ENCODE peak calls at places on chromosomes 12 and 14, in six cellular contexts. J is SK-N-SH, N is HepG2, F is GM12878, P is K562, G is H1. K is an unnamed sample.

GRCh38 chr12:118190266-118190665 is 54.3 kb downstream of the PEBP1 start:
- DNase-seq in J (peak), N (no peak), F (no peak), P (no peak), G (no peak), K (no peak)

GRCh38 chr12:108637631-108638030 is 3.9 kb upstream of the SELPLG start:
- DNase-seq in J (no peak), N (no peak), F (no peak), P (no peak), G (no peak), K (no peak)

GRCh38 chr12:19129486-19130223 is at the start of gene PLEKHA5:
- DNase-seq in J (peak), N (peak), F (no peak), P (peak), G (no peak), K (peak)

GRCh38 chr14:41899416-41899815 is 292.7 kb downstream of the LRFN5 start:
- DNase-seq in J (no peak), N (no peak), F (no peak), P (no peak), G (no peak), K (no peak)

GRCh38 chr12:24719293-24719721 is 229.6 kb downstream of the BCAT1 start:
- DNase-seq in J (no peak), N (no peak), F (no peak), P (no peak), G (no peak), K (no peak)

GRCh38 chr14:64296561-64296960 is 2.4 kb upstream of the ESR2 start:
- DNase-seq in J (no peak), N (no peak), F (no peak), P (no peak), G (no peak), K (no peak)

GRCh38 chr12:28253175-28253641 is 63.0 kb downstream of the CCDC91 start:
- DNase-seq in J (no peak), N (no peak), F (peak), P (peak), G (no peak), K (no peak)

GRCh38 chr12:79687711-79688270 is 3.0 kb downstream of the PAWR start:
- DNase-seq in J (no peak), N (no peak), F (no peak), P (no peak), G (no peak), K (no peak)

GRCh38 chr14:49820176-49820575 is 32.4 kb downstream of the NEMF start:
- DNase-seq in J (no peak), N (no peak), F (no peak), P (no peak), G (no peak), K (no peak)

GRCh38 chr14:90398315-90398811 is 1.5 kb downstream of the CALM1 start:
- DNase-seq in J (peak), N (no peak), F (no peak), P (peak), G (no peak), K (peak)

GRCh38 chr14:57314690-57315089 is 45.9 kb downstream of the AP5M1 start:
- DNase-seq in J (no peak), N (no peak), F (no peak), P (no peak), G (no peak), K (no peak)

GRCh38 chr12:55966408-55967281 is at the start of gene CDK2:
- DNase-seq in J (peak), N (peak), F (peak), P (peak), G (no peak), K (peak)

GRCh38 chr12:116153096-116153495 is 124.4 kb downstream of the MED13L start:
- DNase-seq in J (no peak), N (no peak), F (no peak), P (no peak), G (no peak), K (no peak)
- TF ChIP-seq CHD2 in J (no peak), N (no peak), F (no peak), P (no peak), G (no peak), K (no peak)

GRCh38 chr14:103074699-103075341 is 9.2 kb upstream of the LBHD2 start:
- DNase-seq in J (peak), N (peak), F (no peak), P (peak), G (no peak), K (peak)
- TF ChIP-seq CHD2 in J (no peak), N (no peak), F (no peak), P (no peak), G (no peak), K (no peak)

GRCh38 chr14:92980866-92981265 is 57.9 kb downstream of the CHGA start:
- DNase-seq in J (no peak), N (no peak), F (no peak), P (no peak), G (no peak), K (no peak)

GRCh38 chr14:92984896-92985295 is 61.9 kb downstream of the CHGA start:
- DNase-seq in J (no peak), N (peak), F (no peak), P (no peak), G (no peak), K (no peak)

GRCh38 chr14:92981726-92982125 is 58.8 kb downstream of the CHGA start:
- DNase-seq in J (no peak), N (no peak), F (no peak), P (no peak), G (no peak), K (no peak)

GRCh38 chr14:92984082-92984788 is 61.3 kb downstream of the CHGA start:
- DNase-seq in J (no peak), N (no peak), F (no peak), P (no peak), G (no peak), K (no peak)

GRCh38 chr14:92982941-92983340 is 60.0 kb downstream of the CHGA start:
- DNase-seq in J (no peak), N (peak), F (no peak), P (no peak), G (no peak), K (no peak)
- TF ChIP-seq CHD2 in J (no peak), N (no peak), F (no peak), P (no peak), G (no peak), K (no peak)

DNA sequence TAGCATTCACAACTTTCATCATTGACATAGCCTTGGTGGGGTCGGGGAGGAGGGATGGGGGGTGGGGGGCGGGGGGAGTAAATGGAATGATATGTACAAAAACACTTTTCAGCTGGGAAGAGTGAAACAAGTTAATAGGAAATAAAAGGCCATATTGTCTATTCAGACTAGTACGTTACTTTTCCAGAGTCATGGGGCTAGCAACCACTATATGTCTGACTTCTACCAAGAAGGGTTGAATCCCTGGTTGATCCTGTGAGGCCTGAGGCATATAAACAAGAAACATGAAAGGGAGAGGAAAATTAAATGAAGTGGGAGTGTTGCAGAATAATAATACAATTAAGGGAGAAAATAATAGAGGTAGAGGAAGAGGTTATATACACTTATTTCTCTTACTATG is 225.5 kb downstream of the ERC1 start:
- DNase-seq in J (no peak), N (no peak), F (no peak), P (no peak), G (no peak), K (no peak)
- TF ChIP-seq CHD2 in J (no peak), N (no peak), F (no peak), P (no peak), G (no peak), K (no peak)

DNA sequence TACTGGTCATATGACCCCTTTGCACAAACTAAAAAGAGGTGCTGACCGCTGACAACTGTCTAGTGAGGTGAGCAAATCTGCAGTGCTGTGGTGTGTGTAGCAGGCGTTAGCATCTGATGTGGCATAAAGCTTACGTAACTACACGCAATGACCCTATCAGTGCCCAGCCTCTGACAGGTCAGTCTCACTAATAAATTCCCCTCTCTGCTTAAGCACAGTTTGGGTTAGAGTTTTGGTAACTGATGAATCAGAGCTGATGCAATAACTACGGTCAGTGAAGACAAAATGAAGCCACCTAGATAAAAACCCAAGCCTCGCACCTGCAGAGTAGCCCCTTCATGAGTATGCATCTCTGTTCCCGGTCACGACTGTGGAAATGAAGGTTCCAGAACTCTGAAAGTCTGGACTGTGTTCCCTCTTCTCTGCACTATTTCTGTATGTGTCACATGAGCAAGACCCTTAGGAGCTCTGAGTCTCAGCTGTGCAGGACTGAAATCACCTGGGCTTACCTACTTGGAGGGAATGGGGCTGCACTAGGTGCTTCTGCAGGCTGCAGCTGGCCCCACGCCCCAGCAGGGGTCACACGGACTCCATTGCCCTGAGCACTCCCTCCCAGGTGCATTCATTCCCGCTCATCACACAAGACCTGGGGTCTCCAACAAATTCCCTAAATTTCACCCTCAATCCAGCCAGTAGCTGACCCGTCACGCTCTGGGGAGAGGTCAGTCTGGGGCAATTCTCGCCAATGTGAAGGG is 54.4 kb downstream of the RIMBP2 start:
- DNase-seq in J (no peak), N (peak), F (no peak), P (peak), G (no peak), K (peak)
- TF ChIP-seq CHD2 in J (no peak), N (no peak), F (no peak), P (no peak), G (no peak), K (no peak)

K was measured in A549.